ENCODE peak calls at places on chromosomes 1 and 21, in seven cellular contexts. F is fibroblast of pulmonary artery; R is glutamatergic neuron; U is stimulated activated CD8-positive, alpha-beta memory T cell treated with anti-CD3 and anti-CD28 coated beads, Interleukin-4, amount 100 ng/mL, for 48 hours; O is pancreas; P is activated naive CD4-positive, alpha-beta T cell; A is CD4-positive, alpha-beta T cell. H is an unnamed sample.

GRCh38 chr1:23980725-23981063 is 567 bp upstream of the SRSF10 start:
- DNase-seq in U (peak; percentile 73), O (peak; percentile 45), R (no peak), A (peak; percentile 33), P (peak; percentile 26), F (no peak), H (no peak)

GRCh38 chr1:19260211-19261138 is 8.9 kb downstream of the MRTO4 start:
- DNase-seq in O (no peak), F (peak; percentile 32), U (no peak), P (no peak), R (no peak), A (no peak), H (no peak)

GRCh38 chr1:55447488-55447887 is 232.3 kb upstream of the USP24 start:
- DNase-seq in R (no peak), O (no peak), P (no peak), U (no peak), A (no peak), F (no peak), H (no peak)

GRCh38 chr21:45963225-45963555 is 18.4 kb upstream of the COL6A1 start:
- DNase-seq in F (no peak), U (no peak), O (no peak), A (no peak), R (no peak), P (no peak), H (no peak)

GRCh38 chr1:236785477-236785876 is 9.6 kb upstream of the MTR start:
- DNase-seq in U (no peak), A (no peak), O (no peak), P (no peak), F (no peak), R (no peak), H (no peak)

GRCh38 chr1:44605904-44606615 is 68.2 kb downstream of the TMEM53 start:
- DNase-seq in U (no peak), A (no peak), O (no peak), F (no peak), P (no peak), R (no peak), H (no peak)

GRCh38 chr1:185567006-185567405 is 167.2 kb upstream of the HMCN1 start:
- DNase-seq in O (no peak), P (no peak), F (peak; percentile 89), R (no peak), U (peak; percentile 42), A (no peak), H (no peak)

GRCh38 chr1:906532-907420 is 16.9 kb upstream of the SAMD11 start:
- DNase-seq in P (no peak), R (peak; percentile 16), U (peak; percentile 31), O (peak; percentile 8), F (no peak), A (no peak), H (no peak)

GRCh38 chr1:235176486-235176885 is 15.4 kb upstream of the RBM34 start:
- DNase-seq in R (peak; percentile 48), P (no peak), A (no peak), O (no peak), F (no peak), U (no peak), H (no peak)

GRCh38 chr1:78987042-78987441 is 19.5 kb downstream of the ADGRL4 start:
- DNase-seq in U (no peak), O (no peak), A (no peak), R (no peak), F (no peak), P (no peak), H (no peak)

GRCh38 chr1:36408479-36408878 is 10.8 kb upstream of the LSM10 start:
- DNase-seq in U (no peak), R (no peak), F (peak; percentile 50), A (no peak), P (no peak), O (no peak), H (no peak)

GRCh38 chr1:46489169-46489637 is 433 bp upstream of the DMBX1 start:
- DNase-seq in U (peak; percentile 61), F (no peak), R (no peak), P (no peak), O (no peak), A (no peak), H (no peak)

GRCh38 chr1:168467452-168467851 is 76.3 kb downstream of the XCL2 start:
- DNase-seq in U (no peak), P (no peak), O (no peak), A (no peak), R (no peak), F (no peak), H (no peak)

GRCh38 chr1:47432071-47433036 is 5.5 kb upstream of the FOXD2 start:
- DNase-seq in U (peak; percentile 79), A (peak; percentile 50), F (peak; percentile 87), P (peak; percentile 24), R (peak; percentile 90), O (peak; percentile 84), H (peak; percentile 12)

GRCh38 chr1:54012862-54013261 is 5.1 kb downstream of the LDLRAD1 start:
- DNase-seq in R (no peak), O (no peak), P (no peak), A (no peak), F (no peak), U (no peak), H (no peak)

GRCh38 chr1:221105578-221105977 is 226.3 kb downstream of the HLX start:
- DNase-seq in P (no peak), O (no peak), R (no peak), A (no peak), F (no peak), U (no peak), H (no peak)

GRCh38 chr1:57017717-57018116 is 51.9 kb upstream of the C8B start:
- DNase-seq in O (no peak), U (no peak), P (no peak), R (peak; percentile 36), A (no peak), F (peak; percentile 1), H (no peak)

GRCh38 chr1:181139631-181140051 is 51.1 kb downstream of the IER5 start:
- DNase-seq in F (no peak), O (no peak), P (no peak), A (no peak), U (no peak), R (no peak), H (no peak)

GRCh38 chr1:15617874-15618684 is 821 bp downstream of the DDI2 start:
- DNase-seq in F (peak; percentile 16), R (peak; percentile 49), U (peak; percentile 66), O (no peak), A (peak; percentile 17), P (no peak), H (no peak)

GRCh38 chr1:180229483-180230415 is at the start of gene LHX4:
- DNase-seq in P (no peak), A (no peak), R (peak; percentile 56), F (peak; percentile 35), O (no peak), U (peak; percentile 52), H (no peak)

GRCh38 chr1:234866007-234866866 is 256.3 kb upstream of the IRF2BP2 start:
- DNase-seq in A (no peak), U (peak; percentile 48), P (no peak), R (no peak), F (peak; percentile 88), O (peak; percentile 46), H (no peak)

GRCh38 chr1:245604979-245605378 is 450.2 kb downstream of the KIF26B start:
- DNase-seq in O (no peak), U (no peak), F (no peak), A (no peak), R (no peak), P (no peak), H (no peak)

GRCh38 chr1:85132078-85132715 is 68.6 kb downstream of the SYDE2 start:
- DNase-seq in O (no peak), U (no peak), P (no peak), R (no peak), F (no peak), A (no peak), H (no peak)

GRCh38 chr1:198443374-198444233 is 96.9 kb downstream of the ATP6V1G3 start:
- DNase-seq in U (no peak), R (no peak), P (no peak), A (no peak), F (peak; percentile 97), O (no peak), H (no peak)

GRCh38 chr1:53449026-53449425 is 10.2 kb upstream of the DMRTB1 start:
- DNase-seq in F (peak; percentile 59), R (no peak), U (no peak), A (no peak), O (no peak), P (no peak), H (no peak)

GRCh38 chr1:201401700-201402099 is 2.6 kb upstream of the LAD1 start:
- DNase-seq in R (no peak), O (no peak), A (no peak), U (no peak), P (no peak), F (no peak), H (no peak)

GRCh38 chr1:118485757-118486156 is 300.7 kb upstream of the SPAG17 start:
- DNase-seq in R (no peak), A (no peak), O (no peak), U (no peak), P (no peak), F (no peak), H (no peak)